ENCODE peak calls at places on chromosomes 7 and 10, in six cellular contexts. C, Z, D, X, T and Y are unnamed samples.

GRCh38 chr7:101882595-101883564 is 65.5 kb downstream of the CUX1 start:
- DNase-seq in X (peak; percentile 97), D (no peak), Z (peak; percentile 100), T (peak; percentile 95), C (peak; percentile 98), Y (peak; percentile 96)

GRCh38 chr10:88810196-88810961 is 7.8 kb downstream of the LIPM start:
- DNase-seq in T (peak; percentile 42), Z (peak; percentile 72), C (peak; percentile 64), X (no peak), D (no peak), Y (peak; percentile 47)

GRCh38 chr10:66755474-66755873 is 170.4 kb upstream of the LRRTM3 start:
- DNase-seq in C (no peak), Z (no peak), D (no peak), T (no peak), X (no peak), Y (no peak)

GRCh38 chr10:92573091-92573797 is 649 bp downstream of the IDE start:
- DNase-seq in Z (peak; percentile 36), T (no peak), C (peak; percentile 54), X (peak; percentile 72), D (no peak), Y (peak; percentile 47)

GRCh38 chr7:84492565-84493034 is 298.0 kb upstream of the SEMA3A start:
- DNase-seq in Z (no peak), D (no peak), C (no peak), X (no peak), T (no peak), Y (no peak)

GRCh38 chr10:79111846-79112614 is 43.3 kb downstream of the ZMIZ1 start:
- DNase-seq in T (no peak), C (no peak), X (peak; percentile 93), D (no peak), Z (no peak), Y (no peak)

GRCh38 chr10:60286436-60287023 is 103.1 kb downstream of the ANK3 start:
- DNase-seq in D (no peak), C (no peak), X (no peak), T (no peak), Z (no peak), Y (no peak)

GRCh38 chr7:31056775-31057346 is 4.8 kb downstream of the ADCYAP1R1 start:
- DNase-seq in C (no peak), T (no peak), D (no peak), X (no peak), Z (no peak), Y (no peak)

GRCh38 chr7:69430502-69431145 is 167.7 kb upstream of the AUTS2 start:
- DNase-seq in D (no peak), C (no peak), T (no peak), X (peak; percentile 73), Z (no peak), Y (peak; percentile 24)

GRCh38 chr7:74183653-74184450 is 9.7 kb downstream of the EIF4H start:
- DNase-seq in X (no peak), D (no peak), T (no peak), C (peak; percentile 36), Z (no peak), Y (no peak)

GRCh38 chr10:121303273-121303890 is 294.9 kb downstream of the FGFR2 start:
- DNase-seq in C (no peak), Z (no peak), T (no peak), X (no peak), D (no peak), Y (no peak)

GRCh38 chr10:113960617-113961260 is 82.9 kb upstream of the ADRB1 start:
- DNase-seq in C (no peak), D (no peak), Z (no peak), X (no peak), T (no peak), Y (no peak)

GRCh38 chr10:28810062-28810870 is 132.9 kb downstream of the BAMBI start:
- DNase-seq in T (no peak), Z (peak; percentile 38), D (no peak), C (no peak), X (no peak), Y (peak; percentile 66)

GRCh38 chr7:140478361-140479061 is 794 bp downstream of the MKRN1 start:
- DNase-seq in D (no peak), Z (peak; percentile 27), X (peak; percentile 70), T (peak; percentile 92), C (peak; percentile 61), Y (peak; percentile 52)

GRCh38 chr7:33418251-33418701 is 288.9 kb downstream of the BBS9 start:
- DNase-seq in X (no peak), Z (peak; percentile 60), T (no peak), C (no peak), D (no peak), Y (no peak)

GRCh38 chr7:44631458-44632115 is 25.2 kb downstream of the OGDH start:
- DNase-seq in T (no peak), D (no peak), Z (peak; percentile 49), X (no peak), C (peak; percentile 72), Y (no peak)

GRCh38 chr7:151025924-151026671 is 1.8 kb upstream of the ATG9B start:
- DNase-seq in C (no peak), D (no peak), Z (peak; percentile 52), X (no peak), T (no peak), Y (no peak)

GRCh38 chr7:156640949-156641485 is 443 bp downstream of the RNF32 start:
- DNase-seq in X (peak; percentile 67), C (no peak), D (no peak), T (no peak), Z (peak; percentile 57), Y (peak; percentile 60)

GRCh38 chr10:121942749-121943148 is 14.9 kb upstream of the ATE1 start:
- DNase-seq in Z (peak; percentile 94), X (no peak), D (no peak), T (no peak), C (peak; percentile 97), Y (no peak)

GRCh38 chr7:11331128-11332102 is 357.7 kb downstream of the PHF14 start:
- DNase-seq in Z (no peak), D (no peak), T (peak; percentile 19), C (no peak), X (no peak), Y (no peak)

GRCh38 chr7:17239683-17240521 is 58.5 kb upstream of the AHR start:
- DNase-seq in T (no peak), X (no peak), Z (peak; percentile 75), D (no peak), C (peak; percentile 50), Y (no peak)

GRCh38 chr10:78566216-78567135 is 502.3 kb upstream of the ZMIZ1 start:
- DNase-seq in D (no peak), Z (no peak), C (no peak), X (peak; percentile 60), T (no peak), Y (no peak)

GRCh38 chr10:78302989-78303854 is 269.6 kb downstream of the RPS24 start:
- DNase-seq in T (peak; percentile 96), X (peak; percentile 95), Z (peak; percentile 85), C (peak; percentile 97), D (peak; percentile 100), Y (peak; percentile 98)

GRCh38 chr10:131187886-131188285 is 123.6 kb downstream of the TCERG1L start:
- DNase-seq in Z (no peak), T (no peak), D (no peak), X (no peak), C (no peak), Y (no peak)

GRCh38 chr10:125985557-125986246 is 89.3 kb downstream of the FANK1 start:
- DNase-seq in X (no peak), T (no peak), Z (no peak), C (no peak), D (no peak), Y (no peak)

GRCh38 chr7:38232475-38233366 is 40.7 kb downstream of the TARP start:
- DNase-seq in X (no peak), T (no peak), Z (peak; percentile 10), D (no peak), C (no peak), Y (no peak)

GRCh38 chr10:79407811-79408795 is 37.3 kb downstream of the ZCCHC24 start:
- DNase-seq in C (peak; percentile 24), Z (peak; percentile 66), T (no peak), D (no peak), X (peak; percentile 95), Y (no peak)

GRCh38 chr10:14570800-14571199 is 203.9 kb downstream of the FAM107B start:
- DNase-seq in Z (no peak), C (no peak), T (no peak), D (no peak), X (no peak), Y (no peak)
- TF ChIP-seq POLR2A in Z (no peak), C (no peak), T (no peak), D (no peak), X (no peak), Y (no peak)

GRCh38 chr10:132899751-132900065 is 42.7 kb downstream of the CFAP46 start:
- DNase-seq in X (peak; percentile 41), C (no peak), Z (no peak), T (no peak), D (no peak), Y (no peak)
- H3K27me3 ChIP-seq in X (no peaks in the 10 kb centered on the region), C (no peaks in the 10 kb centered on the region), Z (peaks cover 19% of the 10 kb centered on the region), T (no peaks in the 10 kb centered on the region), D (no peaks in the 10 kb centered on the region), Y (no peaks in the 10 kb centered on the region)

GRCh38 chr10:38103754-38104153 is 9.6 kb downstream of the ZNF37A start:
- DNase-seq in C (no peak), X (no peak), Z (no peak), T (no peak), D (no peak), Y (no peak)
- H3K9me3 ChIP-seq in C (no peaks in the 10 kb centered on the region), X (peaks cover 68% of the 10 kb centered on the region), Z (peaks cover 9% of the 10 kb centered on the region), T (peaks cover 74% of the 10 kb centered on the region), D (peaks cover 57% of the 10 kb centered on the region), Y (no peaks in the 10 kb centered on the region)

DNA sequence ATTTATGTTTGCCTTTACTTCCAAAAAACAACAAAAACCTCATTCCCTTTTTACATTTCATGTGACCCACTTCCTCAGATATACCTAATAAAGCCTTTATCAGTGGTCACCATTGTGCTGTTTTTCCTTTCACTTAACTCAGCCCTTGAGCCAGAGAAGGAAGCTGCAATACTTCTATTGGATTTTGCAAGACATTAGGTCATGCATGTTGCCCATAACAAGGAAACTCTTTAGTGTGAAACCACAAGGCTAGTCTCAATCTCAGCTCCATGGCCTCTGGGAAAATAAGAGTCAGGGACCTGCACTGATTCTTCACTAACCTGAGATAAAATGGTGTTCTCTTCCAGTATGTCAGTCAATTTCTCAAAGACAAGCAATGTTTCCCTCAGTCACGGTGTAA is 27.8 kb downstream of the STEAP4 start:
- DNase-seq in D (no peak), C (peak; percentile 74), T (no peak), Z (no peak), X (no peak), Y (no peak)
- TF ChIP-seq POLR2A in D (no peak), C (no peak), T (no peak), Z (no peak), X (no peak), Y (no peak)